ENCODE peak calls at places on chromosomes 6 and 20, in five cellular contexts. B is endothelial cell, R is HepG2, G is breast epithelium, U is AG04450. H is an unnamed sample.

GRCh38 chr20:46040902-46041535 is 12.0 kb downstream of the SLC12A5 start:
- DNase-seq in B (peak), G (no peak), R (peak), U (no peak), H (no peak)

GRCh38 chr6:14476793-14477531 is 359.4 kb downstream of the CD83 start:
- DNase-seq in R (no peak), G (no peak), B (no peak), U (peak), H (no peak)

GRCh38 chr20:4444404-4444803 is 277.3 kb upstream of the PRND start:
- DNase-seq in G (no peak), R (no peak), B (no peak), U (no peak), H (no peak)

GRCh38 chr20:830011-830521 is 3.4 kb upstream of the FAM110A start:
- DNase-seq in B (no peak), U (no peak), G (peak), R (no peak), H (no peak)

GRCh38 chr6:130473886-130474285 is 108.1 kb downstream of the TMEM200A start:
- DNase-seq in G (no peak), R (no peak), U (no peak), B (no peak), H (no peak)

GRCh38 chr20:63959699-63960075 is 3.5 kb upstream of the UCKL1 start:
- DNase-seq in R (no peak), U (no peak), B (no peak), G (no peak), H (no peak)

GRCh38 chr20:17710379-17711305 is 10.9 kb downstream of the BANF2 start:
- DNase-seq in G (no peak), R (peak), B (no peak), U (no peak), H (no peak)

GRCh38 chr6:14638932-14639875 is 521.6 kb downstream of the CD83 start:
- DNase-seq in R (no peak), B (no peak), U (no peak), G (no peak), H (no peak)

GRCh38 chr6:2790588-2790987 is 25.4 kb downstream of the WRNIP1 start:
- DNase-seq in G (no peak), U (peak), R (no peak), B (peak), H (no peak)

GRCh38 chr20:37295595-37295994 is 6.1 kb downstream of the MANBAL start:
- DNase-seq in R (no peak), G (no peak), B (no peak), U (no peak), H (no peak)

GRCh38 chr6:131042664-131043063 is 20.4 kb downstream of the EPB41L2 start:
- DNase-seq in B (no peak), G (no peak), U (no peak), R (no peak), H (no peak)

GRCh38 chr20:57435498-57436222 is 44.5 kb downstream of the RBM38 start:
- DNase-seq in U (no peak), R (peak), B (no peak), G (peak), H (peak)

GRCh38 chr6:158631678-158632537 is 12.6 kb downstream of the DYNLT1 start:
- DNase-seq in B (no peak), G (no peak), R (no peak), U (peak), H (peak)

GRCh38 chr20:10536531-10536930 is 101.4 kb downstream of the SLX4IP start:
- DNase-seq in U (no peak), B (no peak), G (peak), R (peak), H (no peak)

GRCh38 chr6:27608916-27609883 is 136.3 kb upstream of the ZNF184 start:
- DNase-seq in R (peak), G (no peak), U (no peak), B (peak), H (peak)

GRCh38 chr6:44778513-44778912 is 391.0 kb downstream of the CDC5L start:
- DNase-seq in G (no peak), B (no peak), R (no peak), U (no peak), H (no peak)

GRCh38 chr6:21037453-21037852 is 503.2 kb downstream of the CDKAL1 start:
- DNase-seq in U (no peak), R (no peak), B (no peak), G (no peak), H (no peak)

GRCh38 chr20:4814696-4815252 is 93.1 kb downstream of the PRND start:
- DNase-seq in B (no peak), R (no peak), G (no peak), U (no peak), H (no peak)

GRCh38 chr6:84033523-84034451 is at the start of gene MRAP2:
- DNase-seq in U (no peak), B (peak), R (no peak), G (no peak), H (no peak)

GRCh38 chr6:163170294-163170883 is 244.1 kb upstream of the QKI start:
- DNase-seq in B (no peak), U (no peak), R (no peak), G (no peak), H (no peak)

GRCh38 chr20:57620274-57620990 is at the start of gene ZBP1:
- DNase-seq in R (no peak), B (no peak), U (no peak), G (no peak), H (no peak)

GRCh38 chr6:51411726-51412125 is 593.1 kb downstream of the TFAP2B start:
- DNase-seq in B (no peak), U (no peak), R (no peak), G (no peak), H (no peak)

GRCh38 chr6:7150381-7151064 is 42.8 kb downstream of the RREB1 start:
- DNase-seq in B (no peak), G (no peak), R (no peak), U (no peak), H (no peak)

GRCh38 chr6:63538550-63538949 is 33.7 kb upstream of the LOC128125822 start:
- DNase-seq in U (no peak), B (no peak), R (no peak), G (no peak), H (no peak)

GRCh38 chr6:16712931-16713484 is 48.3 kb downstream of the ATXN1 start:
- DNase-seq in U (peak), R (no peak), G (no peak), B (no peak), H (peak)

GRCh38 chr20:11329271-11329670 is 588.4 kb upstream of the BTBD3 start:
- DNase-seq in U (no peak), G (no peak), B (no peak), R (no peak), H (no peak)

GRCh38 chr6:170173416-170173990 is 117.4 kb downstream of the DLL1 start:
- DNase-seq in B (no peak), G (peak), R (no peak), U (no peak), H (no peak)

GRCh38 chr20:3764659-3765058 is 2.9 kb downstream of the ADISSP start:
- DNase-seq in B (no peak), G (no peak), U (no peak), R (no peak), H (no peak)

GRCh38 chr6:158815379-158815724 is 3.8 kb downstream of the EZR start:
- DNase-seq in U (no peak), G (no peak), R (peak), B (no peak), H (no peak)

GRCh38 chr20:34891166-34892062 is 15.0 kb downstream of the ACSS2 start:
- DNase-seq in G (no peak), R (no peak), U (no peak), B (no peak), H (peak)

DNA sequence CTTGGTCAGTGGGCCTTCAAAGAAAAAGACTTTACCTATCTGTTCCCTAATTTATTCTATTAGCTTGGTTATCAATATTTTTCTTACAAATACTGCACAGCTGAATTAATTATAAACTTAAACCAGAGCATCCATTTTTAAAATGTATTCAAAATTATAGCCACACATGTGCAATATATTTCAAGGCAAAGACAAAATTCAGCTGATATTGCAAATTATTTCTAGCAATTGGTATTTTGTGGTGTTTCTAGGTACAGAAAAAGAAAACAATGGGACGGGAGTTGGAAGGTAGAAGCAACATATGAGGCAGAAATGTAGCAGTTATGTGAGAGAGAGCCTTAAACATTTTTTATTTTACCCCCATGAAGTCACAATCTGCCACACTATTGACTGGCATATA is 64.9 kb downstream of the MAP3K7 start:
- DNase-seq in R (no peak), G (no peak), U (no peak), B (no peak), H (no peak)
- TF ChIP-seq CTCF in R (no peak), G (no peak), U (no peak), B (no peak), H (no peak)

GRCh38 chr6:31546962-31547726 is at the start of gene NFKBIL1:
- DNase-seq in U (peak), R (peak), B (peak), G (peak), H (peak)
- TF ChIP-seq CTCF in U (no peak), R (peak), B (no peak), G (no peak), H (no peak)

DNA sequence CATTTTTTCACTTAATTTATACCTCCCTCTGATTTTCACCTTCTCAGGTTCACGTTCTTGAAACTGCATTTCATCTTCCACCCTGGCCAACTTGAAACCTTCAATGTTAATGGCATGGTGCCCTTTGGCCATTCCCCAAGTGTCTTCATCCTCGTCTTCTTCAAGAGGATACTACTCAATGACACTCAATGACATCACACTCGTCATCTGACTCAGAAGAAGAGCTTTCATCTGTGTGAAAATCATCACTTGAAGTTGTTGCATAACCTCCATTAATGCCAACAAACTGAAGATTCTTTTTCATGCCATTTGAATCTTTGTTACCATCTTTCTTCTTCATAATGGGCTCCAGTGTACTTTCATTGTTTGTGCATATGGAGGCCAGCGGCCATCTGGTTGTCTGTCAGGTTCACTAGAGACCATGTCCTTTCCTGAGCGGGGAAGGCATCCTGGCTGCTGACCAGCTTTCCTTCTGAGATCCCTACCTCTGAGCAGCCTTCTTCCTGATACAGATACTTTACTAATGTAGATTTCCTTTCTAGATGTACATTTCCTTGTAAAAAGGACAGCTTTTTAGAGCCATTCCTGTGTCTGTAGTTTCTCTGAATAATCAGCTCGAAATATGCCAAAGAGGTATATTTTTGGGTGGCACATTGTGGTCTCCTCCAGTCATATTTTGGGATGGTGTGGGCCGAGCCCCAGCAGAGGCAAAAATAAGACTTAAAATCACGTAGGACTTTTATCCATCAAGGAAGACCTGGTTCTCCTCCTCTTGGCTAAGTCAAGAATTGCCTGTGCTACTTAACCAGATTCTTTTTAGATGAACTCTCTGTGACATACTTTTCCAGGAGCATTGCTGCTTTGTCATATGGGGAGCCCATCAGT is 21.3 kb downstream of the TRMT6 start:
- DNase-seq in R (no peak), B (no peak), U (no peak), G (no peak), H (no peak)
- TF ChIP-seq CTCF in R (no peak), B (no peak), U (no peak), G (no peak), H (no peak)

GRCh38 chr6:167049275-167049674 is 50.1 kb downstream of the CEP43 start:
- DNase-seq in U (no peak), B (no peak), R (no peak), G (no peak), H (no peak)

GRCh38 chr6:167044696-167045095 is 45.5 kb downstream of the CEP43 start:
- DNase-seq in U (no peak), B (no peak), G (no peak), R (no peak), H (no peak)

GRCh38 chr6:167045828-167046580 is 46.8 kb downstream of the CEP43 start:
- DNase-seq in U (no peak), G (no peak), R (peak), B (no peak), H (no peak)

GRCh38 chr6:167047554-167047953 is 48.4 kb downstream of the CEP43 start:
- DNase-seq in G (no peak), U (no peak), R (no peak), B (no peak), H (no peak)

DNA sequence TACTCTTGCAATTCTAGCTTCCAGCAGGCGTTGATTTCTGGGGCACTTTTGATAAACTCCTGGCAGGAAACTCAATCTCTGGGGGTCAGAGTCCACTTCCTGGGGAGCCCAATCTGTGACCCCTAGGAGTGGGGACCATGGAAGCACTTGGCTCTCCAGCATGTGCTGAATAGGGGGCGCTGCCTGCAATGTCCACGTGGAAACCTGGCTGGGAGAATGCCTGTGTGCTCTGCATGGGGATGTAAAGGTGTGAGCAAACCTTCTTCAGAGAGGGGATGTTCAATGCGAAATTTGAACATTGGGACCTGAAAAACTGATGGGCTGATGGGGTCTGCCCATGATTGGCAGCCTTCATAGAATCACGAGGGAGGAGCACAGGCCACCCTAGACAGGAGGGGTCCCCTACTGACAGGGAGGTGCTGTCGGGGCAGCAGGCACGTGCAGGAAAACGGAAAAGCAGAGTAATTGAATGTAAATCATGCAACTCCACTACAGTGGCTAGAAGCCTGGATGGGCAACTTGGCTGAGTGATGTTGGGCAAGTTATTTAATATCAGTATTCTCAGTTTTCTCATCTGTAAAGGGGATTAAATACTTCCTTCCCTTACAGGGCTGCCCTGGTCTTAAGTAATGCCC is 47.8 kb downstream of the CEP43 start:
- DNase-seq in G (no peak), R (no peak), B (no peak), U (no peak), H (no peak)
- TF ChIP-seq CTCF in G (no peak), R (peak), B (no peak), U (no peak), H (no peak)

GRCh38 chr20:25226433-25227316 is 21.2 kb upstream of the PYGB start:
- DNase-seq in G (no peak), B (no peak), U (no peak), R (no peak), H (no peak)

GRCh38 chr20:25223765-25224720 is 23.8 kb upstream of the PYGB start:
- DNase-seq in R (no peak), B (no peak), U (no peak), G (no peak), H (no peak)

GRCh38 chr20:25223179-25223661 is 24.7 kb upstream of the PYGB start:
- DNase-seq in B (no peak), R (peak), U (peak), G (no peak), H (peak)

GRCh38 chr20:25225642-25226432 is 22.0 kb upstream of the PYGB start:
- DNase-seq in G (no peak), U (no peak), R (no peak), B (no peak), H (no peak)

DNA sequence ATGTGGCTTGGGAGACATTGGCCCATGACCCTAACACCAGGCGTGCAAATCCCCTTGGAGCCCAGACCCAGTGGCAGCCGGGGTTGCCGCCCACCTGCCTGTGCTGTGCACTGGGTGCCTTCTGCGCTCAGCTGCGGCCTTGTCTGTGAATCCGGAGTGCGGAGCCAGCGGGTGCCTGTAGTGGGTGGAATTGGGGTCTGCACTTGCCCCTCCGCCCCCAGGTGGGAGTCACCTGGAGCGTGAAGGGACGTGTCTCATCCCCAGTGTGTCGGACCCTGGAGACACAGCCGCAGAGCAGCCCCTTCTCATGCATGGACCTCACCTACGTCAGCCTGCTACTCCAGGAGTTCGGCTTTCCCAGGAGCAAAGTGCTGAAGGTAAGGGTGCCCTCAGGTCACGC is 22.9 kb upstream of the PYGB start:
- DNase-seq in R (no peak), G (no peak), B (no peak), U (no peak), H (no peak)
- TF ChIP-seq CTCF in R (no peak), G (no peak), B (no peak), U (no peak), H (no peak)

GRCh38 chr6:42909835-42910234 is 6.0 kb upstream of the PTCRA start:
- DNase-seq in G (no peak), R (no peak), B (no peak), U (no peak), H (no peak)

GRCh38 chr6:42915737-42916136 is at the start of gene PTCRA:
- DNase-seq in R (no peak), G (no peak), B (no peak), U (no peak), H (no peak)

GRCh38 chr6:42907336-42907735 is 8.5 kb upstream of the PTCRA start:
- DNase-seq in G (no peak), R (no peak), U (no peak), B (no peak), H (no peak)

GRCh38 chr6:42914546-42914945 is 1.3 kb upstream of the PTCRA start:
- DNase-seq in U (no peak), G (no peak), R (no peak), B (no peak), H (no peak)

DNA sequence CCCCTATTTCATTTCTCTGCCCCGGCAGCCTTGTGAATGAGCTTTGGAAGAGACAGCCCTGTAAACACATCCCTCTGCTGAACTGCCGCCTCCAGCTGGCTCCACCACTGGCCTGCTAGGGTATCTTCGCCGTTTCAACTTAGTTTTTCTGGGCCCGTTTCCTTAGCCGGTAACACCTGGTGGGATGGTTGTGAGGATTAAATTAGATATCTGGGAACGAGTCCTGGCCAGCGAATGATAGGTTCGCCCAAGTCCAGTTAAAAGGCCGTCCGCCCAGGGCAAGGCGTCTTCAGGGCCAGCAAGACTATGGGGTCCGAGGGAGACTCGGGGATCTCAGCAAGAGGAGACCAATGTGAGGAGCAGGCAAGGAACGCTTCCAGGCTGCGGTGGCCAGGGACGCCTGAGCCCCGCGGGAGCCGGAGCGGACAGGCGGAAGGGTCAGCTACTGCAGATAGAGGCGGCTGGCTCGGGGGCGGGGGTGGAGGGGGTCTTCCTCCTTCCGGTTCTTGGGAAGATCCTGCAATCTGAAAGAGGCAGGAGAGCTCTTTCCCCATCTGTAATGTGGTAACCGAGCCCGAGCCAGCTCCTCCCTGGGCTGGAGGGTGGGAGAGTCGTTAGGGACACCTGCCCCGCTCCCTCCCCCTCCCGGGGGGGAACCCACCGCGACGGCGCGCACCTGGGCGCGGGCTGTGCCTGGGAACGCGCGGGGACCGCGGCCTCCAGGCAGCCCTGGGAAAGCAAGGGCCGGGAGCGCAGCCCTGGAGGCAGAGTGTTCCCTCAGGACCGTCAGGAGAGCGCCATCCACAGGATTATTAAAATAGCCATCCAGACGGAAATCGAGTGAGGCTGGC is 4.5 kb upstream of the PTCRA start:
- DNase-seq in U (no peak), G (no peak), R (no peak), B (peak), H (no peak)
- TF ChIP-seq CTCF in U (no peak), G (no peak), R (peak), B (no peak), H (no peak)

GRCh38 chr6:160028487-160029275 is 59.8 kb downstream of the IGF2R start:
- DNase-seq in R (no peak), G (no peak), U (no peak), B (no peak), H (no peak)
- TF ChIP-seq CTCF in R (no peak), G (no peak), U (no peak), B (no peak), H (no peak)

H was measured in HCT116.